ENCODE peak calls at places on chromosomes 12 and 14, in four cellular contexts. C is CD8-positive, alpha-beta memory T cell; L is CD8-positive, alpha-beta T cell; D is right atrium auricular region. F is an unnamed sample.

GRCh38 chr12:103880299-103881142 is 39.5 kb upstream of the NT5DC3 start:
- DNase-seq in D (no peak), C (no peak), L (no peak), F (no peak)

GRCh38 chr14:74437654-74438053 is 11.6 kb upstream of the SYNDIG1L start:
- DNase-seq in L (no peak), D (no peak), C (no peak), F (no peak)

GRCh38 chr12:3752741-3753486 is at the start of gene CRACR2A:
- DNase-seq in C (peak; percentile 80), L (peak; percentile 85), D (no peak), F (peak; percentile 42)

GRCh38 chr14:97298775-97299174 is 501.6 kb downstream of the VRK1 start:
- DNase-seq in C (no peak), L (no peak), D (no peak), F (no peak)

GRCh38 chr12:120678572-120678971 is 8.4 kb upstream of the MLEC start:
- DNase-seq in C (no peak), D (no peak), L (no peak), F (no peak)

GRCh38 chr12:83664650-83665049 is 977.9 kb downstream of the TMTC2 start:
- DNase-seq in C (no peak), D (no peak), L (no peak), F (no peak)

GRCh38 chr12:56775638-56776037 is 12.5 kb downstream of the HSD17B6 start:
- DNase-seq in L (no peak), D (no peak), C (no peak), F (no peak)

GRCh38 chr12:1873531-1874149 is 44.8 kb downstream of the CACNA2D4 start:
- DNase-seq in L (no peak), D (no peak), C (no peak), F (no peak)

GRCh38 chr14:81161088-81161487 is 59.7 kb downstream of the GTF2A1 start:
- DNase-seq in C (no peak), D (no peak), L (no peak), F (no peak)

GRCh38 chr12:118356809-118357326 is 15.8 kb downstream of the TAOK3 start:
- DNase-seq in L (no peak), C (no peak), D (no peak), F (no peak)

GRCh38 chr12:80556566-80556965 is 112.5 kb downstream of the PTPRQ start:
- DNase-seq in C (no peak), L (no peak), D (no peak), F (no peak)

GRCh38 chr12:26195250-26195640 is at the start of gene SSPN:
- DNase-seq in C (no peak), D (peak; percentile 73), L (no peak), F (peak; percentile 78)

GRCh38 chr12:27437839-27438238 is 8.7 kb upstream of the SMCO2 start:
- DNase-seq in C (no peak), D (no peak), L (no peak), F (no peak)

GRCh38 chr12:108635997-108636808 is 2.5 kb upstream of the SELPLG start:
- DNase-seq in L (no peak), C (no peak), D (no peak), F (no peak)

GRCh38 chr12:34625116-34625515 is 602.8 kb downstream of the ALG10 start:
- DNase-seq in C (no peak), L (no peak), D (no peak), F (no peak)

GRCh38 chr12:57230381-57231155 is 1.1 kb downstream of the SHMT2 start:
- DNase-seq in D (no peak), C (no peak), L (no peak), F (no peak)

GRCh38 chr12:12883369-12884001 is 7.9 kb upstream of the GPRC5A start:
- DNase-seq in D (no peak), L (no peak), C (no peak), F (no peak)

GRCh38 chr14:24329736-24330135 is 5.1 kb downstream of the ADCY4 start:
- DNase-seq in D (no peak), C (peak; percentile 66), L (peak; percentile 62), F (no peak)

GRCh38 chr12:6821674-6822433 is at the start of gene GPR162:
- DNase-seq in C (no peak), L (no peak), D (no peak), F (peak; percentile 57)

GRCh38 chr12:8860165-8860961 is 37.9 kb downstream of the A2ML1 start:
- DNase-seq in C (peak; percentile 7), L (peak; percentile 30), D (no peak), F (peak; percentile 23)

GRCh38 chr12:80778005-80778541 is 61.4 kb downstream of the MYF5 start:
- DNase-seq in C (no peak), L (no peak), D (peak; percentile 61), F (peak; percentile 32)

GRCh38 chr12:464484-465267 is 4.9 kb downstream of the B4GALNT3 start:
- DNase-seq in L (no peak), C (no peak), D (no peak), F (no peak)

GRCh38 chr14:82533351-82533750 is 999.7 kb upstream of the SEL1L start:
- DNase-seq in L (no peak), D (no peak), C (no peak), F (no peak)

GRCh38 chr12:108447168-108447840 is 67.8 kb upstream of the FICD start:
- DNase-seq in C (no peak), L (no peak), D (no peak), F (no peak)

GRCh38 chr12:82931349-82932116 is 244.8 kb downstream of the TMTC2 start:
- DNase-seq in L (no peak), D (no peak), C (no peak), F (no peak)

GRCh38 chr14:69770559-69770958 is 3.6 kb downstream of the SRSF5 start:
- DNase-seq in C (no peak), D (no peak), L (no peak), F (no peak)

GRCh38 chr12:69534389-69534822 is 50.9 kb upstream of the CCT2 start:
- DNase-seq in L (no peak), C (no peak), D (peak; percentile 76), F (peak; percentile 69)

GRCh38 chr12:93198086-93198485 is 179.6 kb upstream of the NUDT4 start:
- DNase-seq in D (no peak), L (no peak), C (no peak), F (no peak)

GRCh38 chr12:121536929-121537813 is 43.7 kb downstream of the KDM2B start:
- DNase-seq in C (peak; percentile 47), L (peak; percentile 56), D (peak; percentile 85), F (peak; percentile 78)

GRCh38 chr14:91367173-91368171 is 50.1 kb downstream of the CCDC88C start:
- DNase-seq in C (peak; percentile 66), L (peak; percentile 77), D (no peak), F (no peak)

GRCh38 chr14:100532916-100533630 is 54.1 kb downstream of the BEGAIN start:
- DNase-seq in L (no peak), D (peak; percentile 54), C (no peak), F (peak; percentile 80)

GRCh38 chr12:84636801-84637285 is 275.8 kb downstream of the SLC6A15 start:
- DNase-seq in C (no peak), D (no peak), L (no peak), F (no peak)

GRCh38 chr14:32763673-32764072 is 175.0 kb upstream of the NPAS3 start:
- DNase-seq in C (no peak), D (no peak), L (no peak), F (no peak)
- H3K9me3 ChIP-seq in C (no peaks in the 10 kb centered on the region), D (no peaks in the 10 kb centered on the region), L (no peaks in the 10 kb centered on the region), F (no peaks in the 10 kb centered on the region)

DNA sequence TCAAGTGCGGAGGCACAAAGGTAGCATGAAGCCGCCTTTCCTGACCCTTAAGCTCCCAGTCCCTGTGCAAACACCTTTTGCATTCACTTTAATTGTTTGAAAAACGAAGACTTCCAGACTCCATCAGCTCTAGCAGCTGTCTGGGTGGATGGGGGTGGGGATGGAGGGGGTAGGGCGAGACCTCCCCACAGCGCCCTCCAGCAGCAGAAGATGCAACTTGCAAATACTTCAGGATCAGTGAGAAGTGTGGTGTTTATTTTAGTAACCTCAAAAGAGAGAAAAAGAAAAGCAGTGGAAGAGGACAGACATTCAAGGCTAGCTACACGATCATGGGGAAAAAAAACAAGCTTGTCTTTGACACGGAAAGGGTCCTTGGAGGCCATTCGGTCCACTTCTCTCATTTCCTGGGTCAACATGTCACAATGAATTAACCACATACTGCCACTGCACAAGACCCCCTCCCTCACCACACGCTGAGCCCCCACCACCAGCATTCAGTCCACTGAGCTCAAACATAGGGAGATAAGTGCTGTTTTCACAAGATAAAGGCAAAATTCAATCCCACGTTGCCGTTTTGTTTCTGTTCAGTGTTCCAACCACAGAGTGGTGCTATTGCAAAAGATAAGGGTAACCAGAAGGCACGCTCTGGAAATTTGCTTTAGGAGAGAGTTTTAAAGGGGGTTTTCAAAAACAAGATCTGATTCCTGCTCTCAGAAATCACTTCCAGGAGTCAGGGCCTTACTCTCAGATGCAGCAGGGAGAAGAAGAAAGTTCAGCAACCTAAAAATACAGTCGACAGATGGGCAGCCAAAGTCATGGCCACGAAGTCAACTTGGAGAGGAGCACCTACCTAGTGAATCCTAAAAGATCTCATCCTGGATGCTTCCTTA is 3.3 kb upstream of the NTF3 start:
- DNase-seq in L (no peak), D (no peak), C (no peak), F (no peak)
- H3K27me3 ChIP-seq in L (peaks cover 5% of the 10 kb centered on the region), D (peaks cover 14% of the 10 kb centered on the region), C (no peaks in the 10 kb centered on the region), F (peaks cover 28% of the 10 kb centered on the region)

DNA sequence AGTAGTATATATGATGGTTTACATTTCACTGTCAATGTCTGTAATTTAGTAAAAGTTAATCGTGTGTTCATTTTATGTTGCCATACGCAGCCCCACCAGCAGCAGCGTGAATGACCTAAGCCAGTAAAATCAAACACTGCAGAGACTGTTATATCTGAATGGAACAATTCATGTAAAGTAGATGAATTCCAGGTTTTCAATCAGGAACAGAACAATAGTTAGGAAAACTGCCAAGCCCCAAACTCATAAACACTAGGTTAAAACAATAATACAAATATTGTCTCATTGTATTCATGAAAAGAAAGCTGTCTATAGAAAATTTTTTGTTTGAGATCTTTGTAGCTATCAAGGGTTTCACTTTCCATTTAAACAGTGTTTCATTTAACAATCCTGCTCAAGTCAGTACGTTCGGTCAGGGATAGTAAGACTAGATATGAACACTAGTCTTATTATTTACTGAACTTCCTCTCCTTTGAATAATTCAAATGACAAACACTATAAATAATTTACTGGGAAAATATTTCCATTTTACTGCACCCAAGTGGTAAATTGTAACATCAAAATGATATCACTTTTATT is 256.8 kb upstream of the FLRT2 start:
- DNase-seq in L (no peak), D (no peak), C (no peak), F (no peak)
- H3K9me3 ChIP-seq in L (no peaks in the 10 kb centered on the region), D (no peaks in the 10 kb centered on the region), C (no peaks in the 10 kb centered on the region), F (no peaks in the 10 kb centered on the region)

GRCh38 chr14:56797569-56798446 is 12.5 kb downstream of the OTX2 start:
- DNase-seq in L (no peak), D (no peak), C (no peak), F (no peak)
- H3K27me3 ChIP-seq in L (peaks cover 32% of the 10 kb centered on the region), D (peaks cover 32% of the 10 kb centered on the region), C (peaks cover 24% of the 10 kb centered on the region), F (peaks cover 10% of the 10 kb centered on the region)

GRCh38 chr12:132948146-132949066 is 7.7 kb downstream of the ZNF605 start:
- DNase-seq in C (no peak), L (no peak), D (no peak), F (no peak)
- H3K9me3 ChIP-seq in C (no peaks in the 10 kb centered on the region), L (peaks cover 9% of the 10 kb centered on the region), D (peaks cover 66% of the 10 kb centered on the region), F (no peaks in the 10 kb centered on the region)

DNA sequence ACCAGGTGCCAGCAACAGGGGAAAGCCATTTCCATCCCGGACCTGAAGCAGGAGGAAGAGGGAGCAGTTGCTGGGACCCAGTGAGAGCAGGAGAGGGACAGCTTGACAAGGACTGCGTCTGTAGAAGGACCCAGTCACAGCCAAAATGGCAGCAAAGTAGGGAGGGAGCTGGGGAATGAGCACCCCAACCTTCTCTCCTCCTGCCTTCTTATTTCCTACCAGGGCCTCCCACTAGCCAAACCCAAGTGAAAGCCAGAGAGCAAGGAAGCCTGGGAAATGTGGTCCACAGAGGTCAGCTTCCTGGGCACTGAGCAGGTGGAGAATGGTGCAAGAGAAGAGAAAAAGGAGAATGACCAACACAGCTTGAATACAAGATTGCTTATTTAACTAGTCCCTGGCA is 108.5 kb upstream of the MYL2 start:
- DNase-seq in D (no peak), L (no peak), C (no peak), F (no peak)
- H3K27me3 ChIP-seq in D (peaks cover 8% of the 10 kb centered on the region), L (peaks cover 17% of the 10 kb centered on the region), C (peaks cover 32% of the 10 kb centered on the region), F (peaks cover 4% of the 10 kb centered on the region)

GRCh38 chr14:57355081-57355480 is 35.3 kb upstream of the NAA30 start:
- DNase-seq in C (no peak), D (no peak), L (no peak), F (no peak)
- H3K9me3 ChIP-seq in C (no peaks in the 10 kb centered on the region), D (no peaks in the 10 kb centered on the region), L (no peaks in the 10 kb centered on the region), F (no peaks in the 10 kb centered on the region)